ENCODE peak calls at places on chromosomes 5 and 9, in six cellular contexts. S is thyroid gland, O is fibroblast of lung, W is lung, N is IMR-90, J is upper lobe of left lung. Z is an unnamed sample.
A peak's percentile ranks its signal among the peaks of the same experiment; 100 is the strongest.

GRCh38 chr9:69471433-69471832 is 146.4 kb downstream of the ENTREP1 start:
- DNase-seq in W (no peak), O (no peak), S (no peak), N (peak; percentile 45), J (no peak), Z (peak; percentile 13)

GRCh38 chr9:130561056-130561455 is 18.3 kb upstream of the FUBP3 start:
- DNase-seq in N (no peak), O (no peak), W (no peak), S (peak; percentile 55), J (no peak), Z (no peak)

GRCh38 chr9:113906411-113907110 is 30.5 kb downstream of the ZNF618 start:
- DNase-seq in W (no peak), N (peak; percentile 41), O (peak; percentile 23), S (no peak), J (no peak), Z (peak; percentile 56)

GRCh38 chr5:56516034-56516433 is 282.9 kb upstream of the ANKRD55 start:
- DNase-seq in W (no peak), N (no peak), J (no peak), S (no peak), O (no peak), Z (no peak)

GRCh38 chr9:36779582-36779981 is 206.9 kb downstream of the MELK start:
- DNase-seq in S (no peak), J (no peak), O (no peak), W (no peak), N (no peak), Z (no peak)

GRCh38 chr5:6377121-6377520 is 1.2 kb downstream of the MED10 start:
- DNase-seq in O (peak; percentile 1), S (no peak), W (no peak), J (no peak), N (peak; percentile 5), Z (peak; percentile 46)

GRCh38 chr5:134873494-134873893 is 677 bp upstream of the TXNDC15 start:
- DNase-seq in J (no peak), N (no peak), S (no peak), O (no peak), W (no peak), Z (no peak)

GRCh38 chr5:163506726-163507125 is 1.3 kb downstream of the MAT2B start:
- DNase-seq in N (peak; percentile 67), J (no peak), W (no peak), S (no peak), O (peak; percentile 42), Z (peak; percentile 58)

GRCh38 chr5:142290574-142291299 is 34.1 kb downstream of the SPRY4 start:
- DNase-seq in J (no peak), N (peak; percentile 20), S (no peak), O (peak; percentile 14), W (no peak), Z (no peak)

GRCh38 chr5:177133845-177134652 is 476 bp downstream of the NSD1 start:
- DNase-seq in N (peak; percentile 29), S (peak; percentile 44), J (peak; percentile 45), W (peak; percentile 45), O (peak; percentile 46), Z (peak; percentile 55)

GRCh38 chr5:79025054-79025465 is 40.0 kb upstream of the ARSB start:
- DNase-seq in J (peak; percentile 31), O (peak; percentile 77), W (peak; percentile 39), N (peak; percentile 72), S (peak; percentile 71), Z (peak; percentile 84)

GRCh38 chr5:93209476-93209875 is 371.5 kb downstream of the NR2F1-AS1 start:
- DNase-seq in J (no peak), S (no peak), O (no peak), N (no peak), W (no peak), Z (no peak)

GRCh38 chr5:72107874-72108199 is 562 bp downstream of the MAP1B start:
- DNase-seq in J (no peak), N (no peak), O (no peak), W (no peak), S (peak; percentile 6), Z (peak; percentile 37)

GRCh38 chr5:87069974-87070608 is 197.6 kb upstream of the RASA1 start:
- DNase-seq in N (peak; percentile 77), S (peak; percentile 68), O (peak; percentile 77), W (no peak), J (no peak), Z (peak; percentile 88)

GRCh38 chr9:16816006-16816405 is 54.5 kb downstream of the BNC2 start:
- DNase-seq in O (no peak), S (no peak), N (no peak), W (no peak), J (no peak), Z (no peak)

GRCh38 chr9:79477955-79478751 is 93.6 kb upstream of the TLE4 start:
- DNase-seq in N (peak; percentile 29), O (no peak), J (no peak), S (no peak), W (no peak), Z (peak; percentile 57)

GRCh38 chr9:27379311-27380236 is 82.6 kb upstream of the EQTN start:
- DNase-seq in N (no peak), J (no peak), O (no peak), W (no peak), S (no peak), Z (no peak)

GRCh38 chr9:35791321-35791921 is at the start of gene NPR2:
- DNase-seq in S (peak; percentile 43), O (peak; percentile 39), W (no peak), N (peak; percentile 9), J (no peak), Z (peak; percentile 30)

GRCh38 chr5:75071100-75071499 is 18.7 kb upstream of the GCNT4 start:
- DNase-seq in O (no peak), S (no peak), N (no peak), W (no peak), J (no peak), Z (no peak)

DNA sequence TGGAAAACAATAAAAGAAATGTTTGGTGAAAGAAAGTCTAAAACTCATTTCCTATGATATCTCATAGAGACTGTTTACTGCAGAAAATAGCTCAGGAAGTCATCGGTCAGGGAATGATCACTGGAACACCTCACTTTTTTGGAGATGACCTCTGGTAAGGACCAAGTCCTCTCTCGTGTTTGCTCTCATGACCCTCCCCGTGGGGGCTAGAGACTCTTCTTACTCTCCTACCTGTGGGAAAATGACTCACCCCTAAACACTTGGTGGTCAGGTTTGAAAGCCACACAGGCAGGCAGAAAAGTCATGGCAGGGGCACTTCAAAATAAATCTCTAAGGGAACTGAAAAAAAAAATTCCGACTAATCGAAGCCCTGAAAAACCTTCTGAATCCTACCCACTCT is 48.2 kb downstream of the FAM240B start:
- DNase-seq in S (no peak), W (no peak), O (no peak), N (no peak), J (no peak), Z (no peak)
- TF ChIP-seq CTCF in S (no peak), W (no peak), O (no peak), N (no peak), J (no peak), Z (no peak)

DNA sequence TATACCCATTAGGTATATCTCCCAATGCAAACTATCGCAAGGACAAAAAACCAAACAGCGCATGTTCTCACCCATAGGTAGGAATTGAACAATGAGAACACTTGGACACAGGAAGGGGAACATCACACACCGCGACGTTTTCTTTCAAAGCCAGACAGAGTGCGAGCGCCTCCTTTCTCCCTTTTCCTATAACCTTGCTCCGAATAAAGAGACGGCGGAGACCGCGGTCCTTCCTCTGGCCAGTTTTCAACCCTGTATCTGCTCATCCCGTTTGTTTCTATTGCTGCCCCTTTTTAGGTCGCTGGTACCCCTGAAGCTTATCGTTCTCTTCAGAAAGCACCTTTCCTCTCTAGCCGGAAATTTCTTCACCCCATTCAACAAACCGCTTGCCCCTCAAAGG is 1.3 kb downstream of the LVRN start:
- DNase-seq in W (no peak), S (peak; percentile 15), J (no peak), N (no peak), O (no peak), Z (peak; percentile 60)
- H3K4me3 ChIP-seq in W (no peak overlapping the region), S (no peak overlapping the region), J (no peak overlapping the region), N (no peak overlapping the region), O (no peak overlapping the region), Z (no peak overlapping the region)

DNA sequence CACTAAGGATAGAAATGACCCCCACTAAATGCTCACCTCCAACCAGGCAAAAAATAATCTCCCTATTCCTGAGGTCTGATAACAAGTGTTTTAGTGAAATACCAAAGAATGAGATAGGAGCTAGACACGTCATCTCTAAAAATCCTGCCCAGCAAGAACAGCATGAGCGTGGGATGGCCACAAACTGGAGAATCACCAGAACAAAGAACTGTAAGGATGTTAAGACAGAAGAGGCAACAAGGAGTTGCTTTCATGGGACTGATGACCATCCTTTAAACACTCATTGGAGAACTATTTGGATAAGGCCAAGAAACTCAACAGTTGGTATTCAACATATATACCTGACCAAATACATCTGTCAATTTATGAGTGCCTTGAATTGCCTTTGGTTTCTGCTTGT is 113.7 kb downstream of the RASEF start:
- DNase-seq in J (no peak), N (no peak), O (no peak), W (no peak), S (no peak), Z (no peak)
- TF ChIP-seq CTCF in J (no peak), N (no peak), O (no peak), W (no peak), S (no peak), Z (no peak)

GRCh38 chr5:170633235-170634041 is 129.6 kb downstream of the KCNIP1 start:
- DNase-seq in N (peak; percentile 65), W (peak; percentile 59), S (peak; percentile 61), O (peak; percentile 89), J (no peak), Z (peak; percentile 90)

GRCh38 chr5:170631471-170632195 is 127.8 kb downstream of the KCNIP1 start:
- DNase-seq in W (no peak), J (no peak), N (no peak), O (no peak), S (no peak), Z (no peak)

GRCh38 chr5:170632985-170633234 is 129.1 kb downstream of the KCNIP1 start:
- DNase-seq in N (no peak), S (no peak), O (no peak), W (peak; percentile 57), J (peak; percentile 41), Z (no peak)

GRCh38 chr5:170630711-170631141 is 126.9 kb downstream of the KCNIP1 start:
- DNase-seq in S (no peak), W (no peak), N (no peak), O (no peak), J (peak; percentile 34), Z (no peak)

DNA sequence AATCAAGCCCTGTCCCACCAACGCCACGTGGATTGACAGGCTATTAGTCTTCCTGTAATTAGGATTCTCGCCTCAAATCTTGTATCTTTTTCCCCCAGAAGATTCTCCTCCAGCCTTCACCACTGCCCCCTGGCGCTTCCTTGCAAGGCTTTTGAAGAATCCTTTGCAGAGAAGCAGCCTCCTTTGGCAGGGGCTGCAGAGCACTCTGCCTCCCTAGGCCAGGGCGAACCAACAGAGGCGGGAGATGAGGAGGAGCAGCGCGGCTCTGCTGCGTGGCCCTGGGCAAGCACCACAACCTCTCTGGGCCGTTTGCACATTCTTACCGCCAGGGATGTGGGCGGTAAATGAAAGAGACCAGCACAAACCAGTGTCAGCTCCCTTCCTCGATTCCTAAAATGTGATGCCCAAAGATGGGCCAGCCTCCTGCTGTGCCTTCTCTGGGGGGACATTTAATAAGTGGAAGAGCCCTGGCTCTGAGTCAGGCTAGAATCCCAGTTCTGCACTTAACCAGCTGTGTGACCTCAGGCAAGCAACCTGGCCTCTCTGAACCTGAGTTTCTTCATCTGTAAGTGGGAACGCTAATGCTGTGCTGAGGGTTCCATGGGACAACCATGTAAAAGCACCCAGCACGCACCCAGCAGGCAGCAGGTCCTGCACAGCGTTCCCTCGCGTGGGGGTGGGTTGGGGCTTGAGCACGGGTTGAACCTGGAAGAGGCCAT is 128.6 kb downstream of the KCNIP1 start:
- DNase-seq in N (no peak), W (no peak), S (no peak), O (no peak), J (no peak), Z (no peak)
- H3K4me3 ChIP-seq in N (no peak overlapping the region), W (no peak overlapping the region), S (no peak overlapping the region), O (no peak overlapping the region), J (no peak overlapping the region), Z (no peak overlapping the region)

GRCh38 chr9:98050351-98050750 is 6.2 kb upstream of the NANS start:
- DNase-seq in S (no peak), O (no peak), W (no peak), N (no peak), J (no peak), Z (no peak)
- TF ChIP-seq CTCF in S (no peak), O (no peak), W (no peak), N (no peak), J (no peak), Z (no peak)

Z was measured in choroid plexus epithelial cell.